ENCODE peak calls at places on chromosome 12, in four cellular contexts. V, B, J and Y are unnamed samples.

GRCh38 chr12:99627459-99627858 is 20.1 kb upstream of the GARIN6 start:
- DNase-seq in B (no peak), V (no peak), J (no peak), Y (no peak)

GRCh38 chr12:115251727-115252126 is 567.8 kb upstream of the TBX3 start:
- DNase-seq in J (peak), V (no peak), B (no peak), Y (no peak)

GRCh38 chr12:92108651-92109050 is 37.0 kb downstream of the BTG1 start:
- DNase-seq in V (no peak), B (no peak), J (peak), Y (no peak)

GRCh38 chr12:64080319-64081008 is 141.6 kb downstream of the KICS2 start:
- DNase-seq in J (peak), B (no peak), V (no peak), Y (no peak)

GRCh38 chr12:104109446-104110271 is 28.4 kb downstream of the NFYB start:
- DNase-seq in J (no peak), V (no peak), B (no peak), Y (no peak)

GRCh38 chr12:104699489-104700194 is 242.9 kb downstream of the CHST11 start:
- DNase-seq in J (no peak), B (no peak), V (no peak), Y (no peak)

GRCh38 chr12:75503866-75504265 is 7.5 kb downstream of the KRR1 start:
- DNase-seq in V (no peak), J (no peak), B (no peak), Y (no peak)

GRCh38 chr12:15629761-15630160 is 159.4 kb downstream of the EPS8 start:
- DNase-seq in B (no peak), J (no peak), V (no peak), Y (no peak)

GRCh38 chr12:109804820-109805761 is 28.1 kb downstream of the TRPV4 start:
- DNase-seq in J (peak), V (peak), B (peak), Y (peak)

GRCh38 chr12:109761631-109761950 is 48.0 kb downstream of the FAM222A start:
- DNase-seq in V (no peak), B (peak), J (no peak), Y (no peak)

GRCh38 chr12:54723653-54724256 is 75.6 kb upstream of the DCD start:
- DNase-seq in B (no peak), V (no peak), J (peak), Y (no peak)

GRCh38 chr12:7090222-7090998 is 1.8 kb downstream of the C1R start:
- DNase-seq in V (no peak), J (peak), B (no peak), Y (no peak)

GRCh38 chr12:132393991-132394949 is 64.9 kb upstream of the GALNT9 start:
- DNase-seq in V (no peak), J (no peak), B (no peak), Y (no peak)

GRCh38 chr12:29234965-29235364 is 85.9 kb downstream of the FAR2 start:
- DNase-seq in B (no peak), J (no peak), V (no peak), Y (no peak)

GRCh38 chr12:130729344-130729743 is 13.2 kb upstream of the RIMBP2 start:
- DNase-seq in V (no peak), J (no peak), B (no peak), Y (no peak)

GRCh38 chr12:103809154-103809553 is 31.9 kb downstream of the NT5DC3 start:
- DNase-seq in B (no peak), V (no peak), J (no peak), Y (no peak)

GRCh38 chr12:82687020-82687951 is 580 bp downstream of the TMTC2 start:
- DNase-seq in V (peak), B (peak), J (peak), Y (peak)

GRCh38 chr12:61291647-61292046 is 968.6 kb upstream of the USP15 start:
- DNase-seq in B (no peak), J (no peak), V (no peak), Y (no peak)

GRCh38 chr12:23084236-23084995 is 459.4 kb downstream of the ETNK1 start:
- DNase-seq in J (no peak), B (no peak), V (no peak), Y (no peak)

GRCh38 chr12:13104403-13104802 is 936 bp upstream of the GSG1 start:
- DNase-seq in J (no peak), B (peak), V (no peak), Y (no peak)

GRCh38 chr12:97336896-97337751 is 125.5 kb upstream of the RMST start:
- DNase-seq in J (no peak), V (no peak), B (no peak), Y (no peak)

GRCh38 chr12:61993734-61994345 is 266.4 kb upstream of the USP15 start:
- DNase-seq in B (no peak), J (peak), V (no peak), Y (no peak)

GRCh38 chr12:40831916-40832315 is 139.7 kb downstream of the CNTN1 start:
- DNase-seq in J (no peak), V (no peak), B (no peak), Y (no peak)

DNA sequence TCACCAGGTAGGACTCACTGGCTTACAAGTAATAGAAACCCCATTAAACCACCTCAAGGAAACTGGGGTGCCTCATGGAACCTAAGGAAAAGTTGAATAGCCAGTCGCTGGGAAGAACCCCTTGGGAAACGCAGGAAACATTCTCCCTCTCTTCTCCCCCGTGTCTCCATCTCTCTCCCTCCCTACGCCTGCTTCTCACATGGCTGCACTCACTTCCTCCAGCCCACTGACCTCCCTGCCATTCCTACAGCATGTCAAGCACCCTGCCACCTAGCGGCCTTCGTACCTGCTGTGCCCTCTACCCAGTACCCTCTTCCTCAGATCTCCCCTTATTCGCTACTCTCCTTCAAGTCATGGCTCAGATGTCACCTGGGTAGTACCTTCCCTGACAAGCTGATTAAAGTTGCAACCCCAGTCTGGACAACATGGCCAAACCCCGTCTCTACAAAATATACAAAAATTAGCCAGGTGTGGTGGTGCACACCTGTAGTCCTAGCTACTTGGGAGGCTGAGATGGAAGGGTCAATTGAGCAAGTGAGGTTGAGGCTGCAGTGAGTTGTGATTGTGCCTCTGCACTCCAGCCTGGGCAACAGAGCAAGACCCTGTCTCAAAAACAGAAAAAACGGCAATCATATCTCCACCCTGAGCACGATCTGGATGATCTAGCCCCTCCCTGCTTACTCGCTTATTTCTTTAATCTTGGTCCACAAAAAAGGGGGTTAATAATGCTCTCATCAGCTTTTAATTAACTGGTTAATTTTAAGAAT is 6.4 kb upstream of the DTX1 start:
- DNase-seq in J (peak), B (no peak), V (no peak), Y (no peak)
- H3K27ac ChIP-seq in J (no peak), B (no peak), V (no peak), Y (no peak)

GRCh38 chr12:5453471-5453870 is 21.6 kb downstream of the NTF3 start:
- DNase-seq in B (no peak), J (no peak), V (no peak), Y (no peak)
- H3K27ac ChIP-seq in B (peak), J (no peak), V (no peak), Y (no peak)

DNA sequence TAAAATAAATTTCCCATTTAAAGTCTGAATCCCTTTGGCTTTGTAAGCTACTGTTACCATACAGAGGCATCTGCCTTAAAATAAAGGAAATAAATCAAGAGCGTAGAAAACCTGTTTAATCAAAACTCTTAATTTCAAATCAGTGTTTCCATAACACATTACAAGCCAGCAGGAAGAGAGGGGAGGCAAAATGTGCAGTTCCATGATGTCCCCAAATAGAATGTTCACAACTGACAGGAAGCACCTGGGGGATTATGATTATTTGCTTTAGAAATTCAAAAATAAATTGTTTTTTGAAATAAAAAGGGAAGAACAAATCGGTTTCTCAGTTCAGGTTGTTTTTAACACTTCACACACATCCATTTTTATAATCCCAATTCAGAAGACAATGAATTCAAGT is 21.4 kb downstream of the SOCS2 start:
- DNase-seq in J (no peak), V (no peak), B (no peak), Y (no peak)
- H3K27ac ChIP-seq in J (no peak), V (peak), B (peak), Y (no peak)

DNA sequence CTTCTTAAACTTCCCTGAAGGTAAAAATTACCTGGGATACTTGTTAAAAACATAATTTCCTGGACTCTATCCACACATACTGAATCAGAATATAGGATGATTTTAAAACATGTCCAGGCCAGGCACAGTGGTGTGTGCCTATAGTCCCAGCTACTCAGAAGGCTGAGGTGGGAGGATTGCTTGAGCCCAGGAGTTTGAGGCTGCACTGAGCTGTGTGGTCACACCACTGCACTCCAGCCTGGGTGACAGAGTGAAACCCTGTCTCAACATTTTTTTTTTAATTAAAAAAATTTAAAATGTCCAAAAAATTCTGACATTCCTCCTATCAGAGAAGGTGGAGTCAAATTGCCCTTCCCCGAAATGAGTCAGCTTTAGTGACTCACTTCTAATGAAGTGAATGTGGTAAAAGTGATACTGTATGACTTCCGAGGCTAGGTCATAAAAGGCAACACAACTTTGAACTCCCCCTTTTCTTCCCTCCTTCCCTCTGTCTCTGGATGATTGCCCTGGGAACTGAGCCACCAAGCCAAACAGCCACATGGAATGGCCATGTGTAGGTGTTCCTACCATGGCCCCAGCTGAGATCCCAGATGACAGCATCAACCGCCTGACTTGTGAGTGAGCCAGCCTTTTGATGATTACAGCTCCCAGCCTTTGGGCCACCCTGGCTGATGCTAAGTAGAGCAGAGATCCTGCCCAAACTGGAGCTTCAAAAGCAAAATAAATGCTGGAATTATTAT is 36.3 kb downstream of the LIMA1 start:
- DNase-seq in J (no peak), B (peak), V (peak), Y (no peak)
- H3K27ac ChIP-seq in J (no peak), B (peak), V (peak), Y (no peak)

GRCh38 chr12:120085920-120086319 is 30.6 kb downstream of the RAB35 start:
- DNase-seq in V (no peak), J (peak), B (no peak), Y (no peak)
- H3K27ac ChIP-seq in V (peak), J (peak), B (peak), Y (no peak)

GRCh38 chr12:47820631-47821345 is 1.1 kb upstream of the HDAC7 start:
- DNase-seq in B (peak), V (peak), J (peak), Y (no peak)
- H3K27ac ChIP-seq in B (peak), V (peak), J (peak), Y (peak)

GRCh38 chr12:124525927-124526692 is 41.3 kb downstream of the NCOR2 start:
- DNase-seq in J (no peak), B (no peak), V (no peak), Y (no peak)

GRCh38 chr12:124525455-124525854 is 42.0 kb downstream of the NCOR2 start:
- DNase-seq in V (peak), J (no peak), B (no peak), Y (peak)

GRCh38 chr12:124523071-124523470 is 44.3 kb downstream of the NCOR2 start:
- DNase-seq in V (peak), B (no peak), J (no peak), Y (peak)

GRCh38 chr12:124520896-124521295 is 46.5 kb downstream of the NCOR2 start:
- DNase-seq in J (no peak), V (no peak), B (no peak), Y (no peak)

DNA sequence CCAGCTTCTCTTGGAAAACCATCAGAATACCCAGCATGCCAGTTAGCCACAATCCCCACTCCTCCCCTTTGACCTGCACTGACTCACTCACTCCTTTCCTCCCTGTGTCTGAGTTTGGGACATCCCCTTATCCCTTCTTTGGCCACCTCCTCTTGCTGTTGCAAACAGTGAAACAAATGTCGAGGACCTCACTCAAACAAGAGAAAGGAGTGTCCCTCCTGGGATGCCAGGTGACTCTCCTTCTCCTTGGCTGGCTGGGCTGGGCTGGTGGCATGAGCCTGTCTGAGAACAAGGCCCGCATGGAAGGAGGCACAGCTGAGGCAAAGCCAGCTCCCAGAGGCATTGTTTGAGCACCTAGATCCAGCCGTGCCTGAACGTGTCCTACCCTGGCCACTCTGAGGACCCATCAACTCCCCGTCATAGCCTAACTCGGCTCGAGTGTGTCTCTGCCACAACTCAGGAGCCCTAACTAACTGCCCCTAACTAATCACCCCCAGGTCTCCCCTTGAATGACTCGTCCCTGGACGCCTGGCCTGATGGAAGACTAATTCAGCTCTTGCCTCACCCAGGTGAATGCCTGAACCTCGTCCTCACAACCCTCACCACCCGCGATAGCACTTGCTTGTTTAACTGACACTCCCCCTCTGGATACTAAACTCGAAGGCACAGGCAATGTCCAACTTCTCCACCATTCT is 43.0 kb downstream of the NCOR2 start:
- DNase-seq in B (no peak), V (no peak), J (no peak), Y (no peak)
- H3K27ac ChIP-seq in B (peak), V (peak), J (no peak), Y (no peak)

DNA sequence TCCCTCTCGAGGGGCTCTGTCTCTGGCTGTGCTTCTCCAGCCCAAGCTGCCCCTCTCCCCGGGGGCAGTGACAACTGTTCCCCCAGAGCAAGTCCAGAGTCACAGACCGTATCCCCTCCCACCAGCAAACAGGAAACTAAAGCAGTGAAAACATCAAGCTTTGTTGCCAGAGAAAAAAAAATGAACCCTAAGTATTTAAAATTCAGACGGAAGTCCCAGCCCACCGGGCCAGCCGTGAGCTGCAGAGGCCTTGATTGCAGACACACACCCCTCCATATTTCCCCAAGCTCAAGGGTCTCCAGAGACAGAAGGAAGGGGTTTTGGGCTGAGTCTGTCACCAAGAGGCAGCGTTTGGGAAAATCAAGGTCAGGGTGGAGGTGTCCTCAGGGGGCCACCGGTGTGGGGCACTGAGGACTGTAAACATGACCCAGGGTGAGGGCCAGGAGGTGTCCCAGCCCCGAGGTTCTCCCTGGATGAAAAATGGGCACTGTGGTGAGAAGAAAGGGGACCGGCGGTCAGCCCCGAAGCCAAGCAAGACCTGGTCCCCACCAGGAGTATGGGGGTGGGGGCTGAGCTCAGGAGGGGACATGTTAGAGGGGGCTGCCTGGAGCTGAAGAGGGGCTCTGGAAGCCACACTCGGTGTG is 7.7 kb downstream of the PHETA1 start:
- DNase-seq in J (no peak), V (no peak), B (no peak), Y (no peak)
- H3K27ac ChIP-seq in J (no peak), V (no peak), B (no peak), Y (no peak)

GRCh38 chr12:21118760-21119159 is 12.2 kb upstream of the SLCO1B1 start:
- DNase-seq in V (no peak), B (no peak), J (no peak), Y (no peak)
- H3K27ac ChIP-seq in V (no peak), B (no peak), J (no peak), Y (no peak)